ENCODE peak calls at places on chromosome 12, in four cellular contexts. K is WTC11, T is NCI-H1417, C is epithelial cell of prostate. X is an unnamed sample.
A peak's percentile ranks its signal among the peaks of the same experiment; 100 is the strongest.

GRCh38 chr12:101570022-101570421 is 24.7 kb upstream of the MYBPC1 start:
- DNase-seq in K (no peak), T (peak; percentile 57), C (no peak), X (peak; percentile 5)

GRCh38 chr12:3101309-3102022 is 24.3 kb downstream of the TSPAN9 start:
- DNase-seq in K (no peak), T (no peak), C (no peak), X (no peak)

GRCh38 chr12:120093592-120094355 is 22.8 kb downstream of the RAB35 start:
- DNase-seq in K (peak; percentile 85), T (peak; percentile 10), C (no peak), X (no peak)

GRCh38 chr12:1993871-1994371 is 10.3 kb downstream of the DCP1B start:
- DNase-seq in K (no peak), T (no peak), C (peak; percentile 36), X (peak; percentile 29)

GRCh38 chr12:127538325-127538724 is 728.6 kb upstream of the TMEM132C start:
- DNase-seq in K (no peak), T (no peak), C (no peak), X (no peak)

GRCh38 chr12:7189398-7190267 is at the start of gene PEX5:
- DNase-seq in K (peak; percentile 87), T (peak; percentile 94), C (peak; percentile 65), X (peak; percentile 91)

GRCh38 chr12:4483885-4484823 is 38.5 kb upstream of the FGF6 start:
- DNase-seq in K (no peak), T (no peak), C (peak; percentile 80), X (no peak)

GRCh38 chr12:117105902-117106301 is 6.7 kb upstream of the TESC start:
- DNase-seq in K (no peak), T (peak; percentile 92), C (peak; percentile 94), X (no peak)

GRCh38 chr12:122067966-122068365 is 10.6 kb upstream of the MLXIP start:
- DNase-seq in K (no peak), T (peak; percentile 44), C (no peak), X (peak; percentile 72)

GRCh38 chr12:30719060-30719459 is 23.4 kb upstream of the IPO8 start:
- DNase-seq in K (no peak), T (no peak), C (no peak), X (no peak)

GRCh38 chr12:110501378-110501721 is 561 bp downstream of the VPS29 start:
- DNase-seq in K (no peak), T (peak; percentile 60), C (peak; percentile 34), X (peak; percentile 77)

GRCh38 chr12:47753021-47754001 is 5.4 kb downstream of the RAPGEF3 start:
- DNase-seq in K (peak; percentile 53), T (no peak), C (no peak), X (peak; percentile 11)

GRCh38 chr12:124130717-124131670 is 158.0 kb downstream of the ZNF664 start:
- DNase-seq in K (peak; percentile 53), T (peak; percentile 22), C (no peak), X (no peak)

GRCh38 chr12:131242741-131243496 is 289.2 kb downstream of the ADGRD1 start:
- DNase-seq in K (peak; percentile 41), T (no peak), C (no peak), X (peak; percentile 73)

GRCh38 chr12:92445253-92446081 is 257.3 kb upstream of the PLEKHG7 start:
- DNase-seq in K (no peak), T (no peak), C (no peak), X (peak; percentile 17)

GRCh38 chr12:107138990-107139389 is 45.6 kb upstream of the CRY1 start:
- DNase-seq in K (no peak), T (no peak), C (no peak), X (no peak)

GRCh38 chr12:62543324-62543723 is 76.7 kb downstream of the MON2 start:
- DNase-seq in K (no peak), T (no peak), C (no peak), X (no peak)

GRCh38 chr12:2551097-2551496 is 243.7 kb upstream of the FKBP4 start:
- DNase-seq in K (no peak), T (peak; percentile 44), C (no peak), X (no peak)

GRCh38 chr12:106032141-106032925 is 106.4 kb downstream of the NUAK1 start:
- DNase-seq in K (no peak), T (no peak), C (no peak), X (no peak)

GRCh38 chr12:125311050-125311449 is 245.8 kb downstream of the AACS start:
- DNase-seq in K (no peak), T (no peak), C (no peak), X (no peak)

GRCh38 chr12:84502180-84502857 is 410.3 kb downstream of the SLC6A15 start:
- DNase-seq in K (no peak), T (no peak), C (peak; percentile 2), X (no peak)

GRCh38 chr12:58557156-58557555 is 363.1 kb downstream of the LRIG3 start:
- DNase-seq in K (no peak), T (no peak), C (no peak), X (no peak)

GRCh38 chr12:56998981-56999380 is 7.4 kb downstream of the ZBTB39 start:
- DNase-seq in K (no peak), T (no peak), C (no peak), X (peak; percentile 54)

GRCh38 chr12:21451529-21451928 is 14.1 kb downstream of the PYROXD1 start:
- DNase-seq in K (no peak), T (no peak), C (no peak), X (no peak)

GRCh38 chr12:93060666-93061413 is 131.7 kb upstream of the EEA1 start:
- DNase-seq in K (no peak), T (no peak), C (no peak), X (peak; percentile 38)

GRCh38 chr12:95102916-95103671 is 29.7 kb upstream of the NR2C1 start:
- DNase-seq in K (no peak), T (peak; percentile 77), C (peak; percentile 98), X (peak; percentile 89)

GRCh38 chr12:75661927-75662326 is 150.5 kb upstream of the KRR1 start:
- DNase-seq in K (no peak), T (no peak), C (no peak), X (no peak)

GRCh38 chr12:125395583-125396215 is 330.5 kb downstream of the AACS start:
- DNase-seq in K (no peak), T (no peak), C (no peak), X (no peak)

GRCh38 chr12:106135075-106135474 is 3.7 kb downstream of the NUAK1 start:
- DNase-seq in K (no peak), T (peak; percentile 57), C (no peak), X (no peak)

GRCh38 chr12:117685115-117685926 is 283.5 kb downstream of the KSR2 start:
- DNase-seq in K (peak; percentile 85), T (no peak), C (peak; percentile 60), X (no peak)

GRCh38 chr12:125734137-125734536 is 668.9 kb downstream of the AACS start:
- DNase-seq in K (no peak), T (no peak), C (no peak), X (no peak)

GRCh38 chr12:29278673-29279420 is 102.1 kb downstream of the ERGIC2 start:
- DNase-seq in K (no peak), T (no peak), C (no peak), X (no peak)

GRCh38 chr12:82855872-82856271 is 169.2 kb downstream of the TMTC2 start:
- DNase-seq in K (no peak), T (no peak), C (no peak), X (no peak)